ENCODE peak calls at places on chromosome 1, in four cellular contexts. O is thyroid gland, B is heart left ventricle, A is IMR-90. H is an unnamed sample.

GRCh38 chr1:243580984-243581383 is 269.1 kb downstream of the AKT3 start:
- DNase-seq in B (no peak), O (no peak), A (no peak), H (no peak)

GRCh38 chr1:52692697-52693096 is 5.5 kb downstream of the COA7 start:
- DNase-seq in B (no peak), A (no peak), O (no peak), H (no peak)

GRCh38 chr1:160474392-160475242 is 48.4 kb downstream of the SLAMF6 start:
- DNase-seq in A (no peak), B (no peak), O (no peak), H (no peak)

GRCh38 chr1:246797597-246797996 is 73.4 kb downstream of the SCCPDH start:
- DNase-seq in O (no peak), A (no peak), B (no peak), H (no peak)

GRCh38 chr1:225877570-225877969 is 4.6 kb downstream of the TMEM63A start:
- DNase-seq in A (peak; percentile 45), B (peak; percentile 51), O (peak; percentile 43), H (peak; percentile 70)

GRCh38 chr1:198179556-198179981 is 22.8 kb downstream of the NEK7 start:
- DNase-seq in B (no peak), O (no peak), A (peak; percentile 74), H (no peak)

GRCh38 chr1:197663178-197663953 is 111.9 kb downstream of the DENND1B start:
- DNase-seq in A (no peak), O (no peak), B (no peak), H (no peak)

GRCh38 chr1:59043796-59044195 is 253.1 kb upstream of the FGGY start:
- DNase-seq in O (peak; percentile 65), B (peak; percentile 65), A (peak; percentile 89), H (peak; percentile 47)

GRCh38 chr1:175154595-175155472 is 37.7 kb downstream of the KIAA0040 start:
- DNase-seq in O (peak; percentile 85), B (peak; percentile 67), A (peak; percentile 35), H (peak; percentile 80)

GRCh38 chr1:46198026-46198826 is at the start of gene POMGNT1:
- DNase-seq in A (peak; percentile 39), O (peak; percentile 72), B (peak; percentile 72), H (peak; percentile 70)

GRCh38 chr1:113439272-113439660 is 49.0 kb downstream of the MAGI3 start:
- DNase-seq in B (no peak), O (no peak), A (no peak), H (no peak)

GRCh38 chr1:58149266-58149812 is 397.2 kb downstream of the OMA1 start:
- DNase-seq in O (no peak), B (no peak), A (no peak), H (no peak)

GRCh38 chr1:156544592-156545102 is 27.7 kb downstream of the IQGAP3 start:
- DNase-seq in A (no peak), B (no peak), O (no peak), H (no peak)

GRCh38 chr1:50181027-50181663 is 72.4 kb downstream of the ELAVL4 start:
- DNase-seq in A (no peak), O (peak; percentile 71), B (peak; percentile 16), H (no peak)

GRCh38 chr1:229059671-229060079 is 211.2 kb upstream of the RAB4A start:
- DNase-seq in O (peak; percentile 72), B (peak; percentile 59), A (peak; percentile 4), H (no peak)

GRCh38 chr1:18574754-18575153 is 55.9 kb upstream of the PAX7 start:
- DNase-seq in O (no peak), B (no peak), A (no peak), H (no peak)

GRCh38 chr1:172041689-172042088 is 200.4 kb downstream of the DNM3 start:
- DNase-seq in O (no peak), B (no peak), A (peak; percentile 30), H (no peak)

GRCh38 chr1:50084389-50084788 is 24.3 kb upstream of the ELAVL4 start:
- DNase-seq in B (no peak), A (no peak), O (no peak), H (no peak)

GRCh38 chr1:46455951-46456350 is 33.7 kb upstream of the DMBX1 start:
- DNase-seq in B (no peak), A (no peak), O (no peak), H (no peak)

GRCh38 chr1:164950453-164951052 is 391.6 kb downstream of the PBX1 start:
- DNase-seq in O (no peak), B (no peak), A (no peak), H (no peak)

GRCh38 chr1:26285366-26286063 is 5.6 kb downstream of the SH3BGRL3 start:
- DNase-seq in O (no peak), A (no peak), B (no peak), H (peak; percentile 54)

GRCh38 chr1:165854101-165854845 is 26.9 kb downstream of the UCK2 start:
- DNase-seq in O (no peak), A (peak; percentile 95), B (peak; percentile 16), H (no peak)

GRCh38 chr1:107175102-107175501 is 34.3 kb downstream of the NTNG1 start:
- DNase-seq in A (no peak), B (no peak), O (no peak), H (no peak)

GRCh38 chr1:14820320-14821085 is 222.0 kb downstream of the KAZN start:
- DNase-seq in O (no peak), B (no peak), A (no peak), H (no peak)

GRCh38 chr1:159204071-159204790 is 444 bp upstream of the ACKR1 start:
- DNase-seq in A (no peak), O (no peak), B (no peak), H (no peak)

GRCh38 chr1:156115514-156116374 is 1.2 kb downstream of the LMNA start:
- DNase-seq in A (peak; percentile 65), O (peak; percentile 85), B (peak; percentile 71), H (peak; percentile 74)

GRCh38 chr1:201500670-201501120 is 6.2 kb downstream of the CSRP1 start:
- DNase-seq in A (no peak), B (no peak), O (peak; percentile 72), H (no peak)

GRCh38 chr1:216190438-216190837 is 232.8 kb downstream of the USH2A start:
- DNase-seq in B (no peak), O (no peak), A (no peak), H (no peak)

GRCh38 chr1:92709738-92710137 is 75.2 kb downstream of the EVI5 start:
- DNase-seq in O (peak; percentile 52), B (no peak), A (peak; percentile 91), H (peak; percentile 74)

GRCh38 chr1:173768206-173768605 is 53.4 kb downstream of the KLHL20 start:
- DNase-seq in B (no peak), A (no peak), O (no peak), H (no peak)

GRCh38 chr1:218660678-218661053 is 315.5 kb downstream of the TGFB2 start:
- DNase-seq in B (no peak), O (no peak), A (peak; percentile 82), H (no peak)

GRCh38 chr1:209882286-209882685 is 54.5 kb downstream of the UTP25 start:
- DNase-seq in B (no peak), A (no peak), O (no peak), H (no peak)

GRCh38 chr1:209884665-209885117 is 53.3 kb upstream of the SYT14 start:
- DNase-seq in A (peak; percentile 99), B (no peak), O (peak; percentile 87), H (no peak)

GRCh38 chr1:209882942-209883340 is 55.1 kb upstream of the SYT14 start:
- DNase-seq in B (no peak), A (no peak), O (no peak), H (no peak)

GRCh38 chr1:209884249-209884648 is 53.8 kb upstream of the SYT14 start:
- DNase-seq in O (no peak), B (no peak), A (peak; percentile 66), H (no peak)

GRCh38 chr1:209883341-209883971 is 54.6 kb upstream of the SYT14 start:
- DNase-seq in A (peak; percentile 89), O (peak; percentile 50), B (no peak), H (no peak)
- H3K27ac ChIP-seq in A (peak overlapping the region; percentile 88), O (peak overlapping the region; percentile 91), B (no peak overlapping the region), H (no peak overlapping the region)

GRCh38 chr1:44644806-44645205 is 29.5 kb downstream of the TMEM53 start:
- DNase-seq in B (no peak), A (no peak), O (no peak), H (no peak)
- TF ChIP-seq POLR2A in B (no peak), A (no peak), O (no peak), H (no peak)

DNA sequence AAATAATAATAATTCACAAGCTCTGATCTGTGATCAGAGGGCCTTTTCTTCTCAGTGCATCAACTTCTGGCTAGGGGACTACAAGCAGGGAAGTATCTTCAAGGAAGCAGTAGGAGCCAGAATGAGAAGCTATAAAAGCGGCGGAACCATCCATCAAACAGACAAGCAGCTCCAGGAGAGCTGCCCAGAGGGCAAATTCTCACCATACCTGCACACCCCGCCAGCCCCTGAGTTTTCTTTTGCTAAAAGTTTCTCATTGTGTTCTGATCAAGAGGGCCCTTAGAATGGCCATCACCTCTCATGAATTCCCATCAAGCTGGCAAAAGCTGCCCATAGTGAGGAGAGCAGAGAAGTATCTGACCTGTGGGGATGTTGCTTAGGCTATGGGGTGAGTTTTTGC is 99.5 kb downstream of the SMYD2 start:
- DNase-seq in A (no peak), O (no peak), B (no peak), H (no peak)
- H3K27ac ChIP-seq in A (no peak overlapping the region), O (no peak overlapping the region), B (no peak overlapping the region), H (no peak overlapping the region)

GRCh38 chr1:2199042-2199810 is 4.7 kb upstream of the FAAP20 start:
- DNase-seq in A (peak; percentile 85), B (peak; percentile 95), O (peak; percentile 81), H (peak; percentile 91)
- TF ChIP-seq POLR2A in A (peak; percentile 73), B (no peak), O (no peak), H (peak; percentile 74)

H was measured in body of pancreas.